ENCODE peak calls at places on chromosome X, in seven cellular contexts. R is GM12865, P is PC-3, T is mammary epithelial cell, M is AG09309, S is AG04450, K is BE2C. H is an unnamed sample.

GRCh38 chrX:46588263-46588662 is 14.7 kb downstream of the CHST7 start:
- DNase-seq in K (no peak), R (no peak), M (no peak), P (peak; percentile 22), T (no peak), S (no peak), H (no peak)

GRCh38 chrX:103607385-103608304 is at the start of gene TCEAL3:
- DNase-seq in K (peak; percentile 61), R (peak; percentile 18), M (no peak), S (no peak), P (peak; percentile 37), T (no peak), H (no peak)

GRCh38 chrX:132071260-132071659 is 48.2 kb downstream of the STK26 start:
- DNase-seq in K (no peak), T (peak; percentile 7), S (no peak), R (no peak), M (peak; percentile 3), P (peak; percentile 37), H (no peak)

GRCh38 chrX:77014655-77015377 is 432.4 kb upstream of the FGF16 start:
- DNase-seq in T (no peak), S (no peak), K (peak; percentile 49), P (no peak), R (peak; percentile 0), M (no peak), H (no peak)

GRCh38 chrX:110992611-110993010 is 103.4 kb upstream of the PAK3 start:
- DNase-seq in M (no peak), S (no peak), R (peak; percentile 27), P (peak; percentile 57), K (peak; percentile 10), T (peak; percentile 20), H (no peak)

GRCh38 chrX:39705299-39705698 is 392.5 kb downstream of the BCOR start:
- DNase-seq in K (peak; percentile 59), P (peak; percentile 87), T (peak; percentile 64), M (peak; percentile 56), S (peak; percentile 67), R (peak; percentile 1), H (peak; percentile 47)

GRCh38 chrX:110021180-110022022 is 18.5 kb downstream of the TMEM164 start:
- DNase-seq in T (no peak), M (peak; percentile 60), K (no peak), R (no peak), P (no peak), S (peak; percentile 37), H (peak; percentile 97)

GRCh38 chrX:46967547-46967946 is 55.3 kb downstream of the JADE3 start:
- DNase-seq in S (no peak), T (no peak), R (peak; percentile 82), K (no peak), P (no peak), M (no peak), H (no peak)

GRCh38 chrX:81586091-81586490 is 384.2 kb downstream of the SH3BGRL start:
- DNase-seq in K (no peak), P (no peak), M (no peak), T (no peak), R (no peak), S (no peak), H (no peak)

GRCh38 chrX:78104447-78105176 is 564 bp downstream of the PGK1 start:
- DNase-seq in S (no peak), M (peak; percentile 24), K (peak; percentile 33), P (peak; percentile 41), T (peak; percentile 46), R (peak; percentile 73), H (no peak)

GRCh38 chrX:10098235-10098819 is 58.4 kb upstream of the CLCN4 start:
- DNase-seq in P (no peak), T (no peak), R (peak; percentile 72), S (no peak), K (no peak), M (no peak), H (no peak)

GRCh38 chrX:105282077-105282476 is 61.6 kb upstream of the TEX13A start:
- DNase-seq in P (peak; percentile 37), K (no peak), R (no peak), S (no peak), T (no peak), M (no peak), H (no peak)

GRCh38 chrX:21655901-21656586 is 2.1 kb downstream of the KLHL34 start:
- DNase-seq in S (no peak), P (no peak), T (no peak), R (no peak), M (no peak), K (no peak), H (no peak)

GRCh38 chrX:97587171-97587570 is 703.5 kb downstream of the RPA4 start:
- DNase-seq in S (no peak), K (no peak), R (no peak), P (no peak), T (no peak), M (no peak), H (no peak)

GRCh38 chrX:10085223-10085622 is 71.6 kb upstream of the CLCN4 start:
- DNase-seq in M (no peak), T (peak; percentile 6), R (peak; percentile 43), K (no peak), S (no peak), P (peak; percentile 4), H (no peak)

GRCh38 chrX:48700246-48700645 is 3.7 kb downstream of the SUV39H1 start:
- DNase-seq in M (no peak), R (no peak), K (no peak), S (no peak), P (no peak), T (no peak), H (no peak)

GRCh38 chrX:148492057-148492456 is 8.4 kb upstream of the AFF2 start:
- DNase-seq in S (no peak), P (no peak), M (no peak), T (no peak), R (no peak), K (no peak), H (no peak)

GRCh38 chrX:137855490-137855889 is 289.6 kb downstream of the ZIC3 start:
- DNase-seq in P (no peak), M (no peak), K (no peak), T (no peak), R (no peak), S (no peak), H (no peak)

GRCh38 chrX:152824841-152825374 is 5.6 kb downstream of the CETN2 start:
- DNase-seq in P (peak; percentile 67), M (no peak), R (no peak), K (no peak), S (no peak), T (peak; percentile 25), H (no peak)

GRCh38 chrX:1109580-1110119 is 102.8 kb downstream of the CRLF2 start:
- DNase-seq in M (no peak), T (no peak), K (no peak), S (no peak), R (no peak), P (no peak), H (no peak)

GRCh38 chrX:50812995-50813842 is 775 bp downstream of the SHROOM4 start:
- DNase-seq in M (no peak), P (peak; percentile 5), T (peak; percentile 38), K (peak; percentile 12), S (no peak), R (peak; percentile 8), H (no peak)

GRCh38 chrX:12349201-12349600 is 210.9 kb downstream of the FRMPD4 start:
- DNase-seq in P (no peak), R (no peak), M (no peak), K (no peak), T (no peak), S (no peak), H (no peak)

GRCh38 chrX:153864101-153864500 is 21.9 kb downstream of the L1CAM start:
- DNase-seq in P (no peak), M (no peak), R (no peak), K (peak; percentile 4), T (no peak), S (no peak), H (no peak)

DNA sequence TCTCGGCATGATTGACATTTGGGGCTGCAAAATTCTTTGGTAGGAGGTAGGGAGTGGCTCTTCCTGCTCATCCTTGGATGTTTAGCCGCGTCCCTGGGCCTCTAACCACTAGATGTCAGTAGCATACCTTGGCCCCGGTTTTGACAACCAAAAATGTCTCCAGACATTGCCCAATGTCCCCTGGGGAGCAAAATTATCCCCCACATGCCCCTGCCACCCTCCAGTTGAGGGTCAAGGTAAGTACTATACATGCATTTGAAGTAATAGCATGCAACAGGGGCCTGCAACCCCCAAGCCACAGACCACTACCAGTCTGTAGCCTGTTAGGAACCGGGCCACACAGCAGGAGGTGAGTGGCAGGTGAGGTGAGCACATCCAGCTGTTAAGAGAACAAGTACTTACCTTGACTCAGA is 17.6 kb upstream of the KIAA1210 start:
- DNase-seq in S (no peak), K (peak; percentile 9), R (peak; percentile 8), T (peak; percentile 4), M (no peak), P (peak; percentile 62), H (no peak)
- H3K4me3 ChIP-seq in S (no peak overlapping the region), K (no peak overlapping the region), R (no peak overlapping the region), T (no peak overlapping the region), M (no peak overlapping the region), P (no peak overlapping the region), H (no peak overlapping the region)

GRCh38 chrX:74171465-74171864 is 132.5 kb upstream of the ZCCHC13 start:
- DNase-seq in K (no peak), M (no peak), T (no peak), R (no peak), S (no peak), P (no peak), H (no peak)
- TF ChIP-seq CTCF in K (no peak), M (no peak), T (no peak), R (no peak), S (no peak), P (no peak), H (no peak)

GRCh38 chrX:130111220-130111934 is 1.1 kb upstream of the ELF4 start:
- DNase-seq in R (peak; percentile 25), K (no peak), T (peak; percentile 75), M (no peak), P (no peak), S (no peak), H (no peak)
- H3K4me3 ChIP-seq in R (peak overlapping the region; percentile 53), K (no peak overlapping the region), T (peak overlapping the region; percentile 40), M (peak overlapping the region; percentile 20), P (peak overlapping the region; percentile 30), S (peak overlapping the region; percentile 41), H (peak overlapping the region; percentile 21)

GRCh38 chrX:55716937-55717336 is 612 bp upstream of the RRAGB start:
- DNase-seq in S (no peak), P (no peak), T (no peak), M (no peak), K (no peak), R (no peak), H (no peak)

GRCh38 chrX:55713635-55714034 is 3.9 kb upstream of the RRAGB start:
- DNase-seq in T (no peak), R (no peak), P (no peak), K (no peak), M (no peak), S (no peak), H (no peak)

GRCh38 chrX:55714111-55714510 is 3.4 kb upstream of the RRAGB start:
- DNase-seq in P (no peak), M (no peak), K (no peak), S (no peak), R (no peak), T (no peak), H (no peak)

GRCh38 chrX:55717521-55718497 is at the start of gene RRAGB:
- DNase-seq in K (peak; percentile 93), P (peak; percentile 95), S (peak; percentile 77), M (peak; percentile 70), T (peak; percentile 89), R (peak; percentile 95), H (peak; percentile 67)

GRCh38 chrX:55715847-55716246 is 1.7 kb upstream of the RRAGB start:
- DNase-seq in K (peak; percentile 4), P (no peak), M (no peak), S (no peak), T (no peak), R (peak; percentile 40), H (no peak)
- TF ChIP-seq CTCF in K (peak; percentile 24), P (no peak), M (no peak), S (no peak), T (peak; percentile 2), R (peak; percentile 36), H (no peak)

GRCh38 chrX:118682258-118683014 is 45.0 kb upstream of the IL13RA1 start:
- DNase-seq in S (no peak), K (no peak), R (no peak), T (peak; percentile 10), P (peak; percentile 6), M (no peak), H (no peak)
- H3K4me3 ChIP-seq in S (no peak overlapping the region), K (no peak overlapping the region), R (no peak overlapping the region), T (no peak overlapping the region), P (no peak overlapping the region), M (no peak overlapping the region), H (no peak overlapping the region)

H was measured in retinal pigment epithelial cell.